ENCODE peak calls at places on chromosomes 12 and 14, in four cellular contexts. N is K562, V is HepG2, I is GM12878. M is an unnamed sample.

GRCh38 chr12:93645702-93646101 is 31.5 kb upstream of the CRADD start:
- DNase-seq in V (no peak), N (no peak), I (no peak), M (no peak)

GRCh38 chr12:27965411-27965810 is 7.1 kb downstream of the PTHLH start:
- DNase-seq in V (no peak), N (no peak), I (no peak), M (no peak)

GRCh38 chr12:120085920-120086319 is 30.6 kb downstream of the RAB35 start:
- DNase-seq in N (no peak), I (no peak), V (no peak), M (no peak)

GRCh38 chr12:21643758-21644157 is 13.9 kb downstream of the LDHB start:
- DNase-seq in I (no peak), V (no peak), N (no peak), M (no peak)

GRCh38 chr12:83573676-83574075 is 887.0 kb downstream of the TMTC2 start:
- DNase-seq in N (peak), V (no peak), I (no peak), M (no peak)

GRCh38 chr14:90797919-90798318 is 18.3 kb downstream of the TTC7B start:
- DNase-seq in N (no peak), V (no peak), I (no peak), M (no peak)

GRCh38 chr12:118060301-118061010 is 523 bp downstream of the WSB2 start:
- DNase-seq in N (peak), V (no peak), I (no peak), M (peak)

GRCh38 chr14:33062476-33062875 is 123.8 kb downstream of the NPAS3 start:
- DNase-seq in N (no peak), V (no peak), I (no peak), M (no peak)

GRCh38 chr12:55693323-55694187 is 14.1 kb downstream of the ITGA7 start:
- DNase-seq in I (no peak), V (no peak), N (no peak), M (no peak)

GRCh38 chr12:112841891-112842290 is 50.3 kb downstream of the RPH3A start:
- DNase-seq in V (no peak), N (no peak), I (no peak), M (no peak)

GRCh38 chr12:112734859-112735258 is 56.7 kb upstream of the RPH3A start:
- DNase-seq in I (no peak), V (no peak), N (no peak), M (no peak)

GRCh38 chr14:32201196-32201815 is 539 bp upstream of the RNU6-7 start:
- DNase-seq in N (peak), I (no peak), V (peak), M (peak)

GRCh38 chr14:73295198-73295796 is 58.0 kb downstream of the PAPLN start:
- DNase-seq in V (peak), N (peak), I (no peak), M (no peak)

GRCh38 chr12:2897418-2897817 is 6.7 kb downstream of the TULP3 start:
- DNase-seq in V (no peak), N (no peak), I (no peak), M (no peak)

GRCh38 chr12:40238221-40238902 is 13.6 kb downstream of the LRRK2 start:
- DNase-seq in V (no peak), N (no peak), I (no peak), M (no peak)

GRCh38 chr14:35229495-35230089 is 62.6 kb upstream of the PSMA6 start:
- DNase-seq in V (peak), N (peak), I (no peak), M (no peak)

GRCh38 chr14:41636492-41637392 is 30.1 kb downstream of the LRFN5 start:
- DNase-seq in V (peak), N (no peak), I (no peak), M (no peak)

GRCh38 chr12:53096089-53096741 is 1.3 kb upstream of the IGFBP6 start:
- DNase-seq in N (no peak), V (no peak), I (no peak), M (peak)

GRCh38 chr14:74504412-74504811 is 10.8 kb downstream of the ISCA2 start:
- DNase-seq in N (no peak), I (no peak), V (no peak), M (no peak)

GRCh38 chr12:79844693-79845092 is 90.2 kb downstream of the PPP1R12A start:
- DNase-seq in V (peak), I (no peak), N (peak), M (no peak)
- TF ChIP-seq CREM in V (no peak), I (no peak), N (no peak), M (no peak)

GRCh38 chr12:103814436-103814835 is 26.6 kb downstream of the NT5DC3 start:
- DNase-seq in I (no peak), V (no peak), N (no peak), M (no peak)

GRCh38 chr12:103811791-103812190 is 29.2 kb downstream of the NT5DC3 start:
- DNase-seq in N (no peak), I (no peak), V (no peak), M (no peak)

GRCh38 chr12:103813426-103813825 is 27.6 kb downstream of the NT5DC3 start:
- DNase-seq in N (no peak), V (no peak), I (no peak), M (no peak)

GRCh38 chr12:103812789-103813188 is 28.2 kb downstream of the NT5DC3 start:
- DNase-seq in N (no peak), I (no peak), V (no peak), M (no peak)

DNA sequence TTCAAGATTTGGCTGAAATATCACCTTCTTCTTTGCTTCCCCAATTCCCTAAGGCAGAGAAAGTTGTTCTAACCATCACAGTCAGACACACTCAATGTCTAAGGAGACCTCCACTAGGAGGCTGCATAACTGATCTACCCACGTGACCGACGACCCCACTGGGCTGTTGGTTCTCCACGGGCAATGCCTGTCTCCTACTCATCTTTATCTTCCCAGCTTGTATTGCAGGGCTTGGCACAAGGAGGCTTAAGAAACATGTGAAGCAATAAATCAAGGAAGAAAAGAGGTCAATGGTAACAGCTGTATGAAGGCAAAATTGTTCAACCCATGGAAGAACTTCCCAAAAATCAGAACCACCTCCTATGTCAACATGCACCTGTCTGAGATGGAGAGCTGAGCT is 27.1 kb downstream of the NT5DC3 start:
- DNase-seq in V (no peak), N (no peak), I (no peak), M (no peak)
- TF ChIP-seq CREM in V (no peak), N (no peak), I (no peak), M (no peak)

DNA sequence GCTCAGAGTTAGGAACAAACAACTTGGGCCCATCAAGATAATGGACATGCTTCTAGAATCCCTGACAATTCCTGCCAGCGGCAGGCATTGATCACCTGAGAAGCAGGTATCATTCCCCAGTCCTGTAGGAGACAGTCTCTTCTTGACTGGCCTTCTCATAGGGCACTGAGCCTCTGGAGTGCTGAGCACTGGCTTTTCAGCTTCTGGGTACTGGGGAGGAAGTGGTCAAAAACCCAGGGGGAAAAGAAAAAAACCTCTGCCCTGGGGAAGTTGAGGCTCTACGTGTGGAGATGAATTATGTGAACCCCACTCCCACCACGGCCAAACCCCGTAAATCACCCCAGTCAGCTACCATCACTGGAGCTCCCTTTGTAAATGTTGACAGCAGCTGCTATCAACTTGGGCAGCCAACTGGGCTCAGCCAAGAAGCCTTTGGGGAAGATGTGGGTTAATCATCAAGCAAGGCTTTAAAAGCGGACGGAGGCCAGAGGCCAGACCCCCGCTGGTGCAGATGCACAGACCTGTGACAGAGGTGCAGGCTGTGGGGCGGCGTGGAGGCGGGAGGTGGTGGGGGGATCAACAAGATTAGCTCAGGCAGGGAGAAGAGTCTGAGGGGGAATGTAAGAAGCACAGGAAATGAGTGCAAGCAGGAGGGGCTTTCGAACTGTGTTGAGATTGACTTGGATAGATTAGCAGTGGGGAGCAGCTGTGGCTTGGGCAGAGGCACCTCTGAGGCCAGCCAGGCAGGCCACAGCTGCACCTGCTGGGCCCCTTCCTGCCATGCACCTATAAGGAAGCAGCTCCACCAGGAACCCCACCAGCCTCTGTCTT is 105.4 kb upstream of the HIF1A start:
- DNase-seq in V (no peak), I (no peak), N (no peak), M (peak)
- TF ChIP-seq CREM in V (no peak), I (no peak), N (no peak), M (no peak)

GRCh38 chr14:103279129-103280025 is 54.7 kb upstream of the EIF5 start:
- DNase-seq in N (no peak), V (no peak), I (no peak), M (peak)

GRCh38 chr14:103275000-103275399 is 59.0 kb upstream of the EIF5 start:
- DNase-seq in N (no peak), I (no peak), V (no peak), M (no peak)

GRCh38 chr14:103271189-103271588 is 62.8 kb upstream of the EIF5 start:
- DNase-seq in N (no peak), I (no peak), V (no peak), M (no peak)

GRCh38 chr14:103273145-103273846 is 60.7 kb upstream of the EIF5 start:
- DNase-seq in I (no peak), V (no peak), N (no peak), M (peak)

DNA sequence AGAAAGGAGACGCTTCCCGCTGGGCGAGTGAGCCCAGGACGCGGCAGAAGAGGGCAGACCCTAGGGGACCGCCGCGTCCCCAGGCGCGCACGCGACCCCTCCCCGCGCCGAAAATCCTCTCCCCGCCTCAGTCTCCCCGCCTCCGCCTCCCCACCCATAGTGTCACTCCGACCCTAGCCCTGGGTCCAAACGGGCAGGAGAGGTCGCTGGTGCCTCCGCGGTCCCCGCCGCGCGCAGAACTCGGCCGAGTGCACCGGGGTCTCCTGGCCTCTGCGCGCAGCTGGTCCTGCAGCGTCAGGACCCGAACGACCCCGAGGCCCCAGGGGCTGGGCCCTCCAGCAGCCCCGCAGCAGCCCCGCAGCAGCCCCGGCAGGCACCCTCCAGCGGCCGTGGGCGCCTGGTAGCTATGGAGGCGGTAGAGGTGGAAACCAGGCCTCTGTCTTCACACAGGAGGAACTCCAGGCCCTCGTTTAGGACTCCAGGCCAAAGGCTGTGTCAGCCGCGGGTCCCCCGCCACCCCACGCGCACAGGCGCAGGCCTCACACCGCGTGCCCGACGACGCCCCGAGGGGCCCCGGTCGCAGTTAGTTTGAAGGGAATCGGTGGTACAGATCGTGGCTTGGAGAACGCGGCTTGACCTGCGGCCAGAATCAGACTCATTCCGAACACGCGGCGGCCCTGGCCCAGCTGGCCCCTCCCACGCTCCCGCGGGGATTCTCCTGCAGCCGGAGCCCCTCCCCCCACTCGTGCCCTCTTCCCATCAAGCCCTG is 60.0 kb upstream of the EIF5 start:
- DNase-seq in I (no peak), N (no peak), V (no peak), M (peak)
- TF ChIP-seq CREM in I (no peak), N (no peak), V (no peak), M (no peak)

GRCh38 chr12:5904969-5905368 is 40.1 kb downstream of the ANO2 start:
- DNase-seq in V (no peak), N (no peak), I (no peak), M (no peak)
- TF ChIP-seq CREM in V (no peak), N (no peak), I (no peak), M (no peak)

GRCh38 chr14:29652586-29652985 is 275.1 kb downstream of the PRKD1 start:
- DNase-seq in N (no peak), I (no peak), V (no peak), M (no peak)

GRCh38 chr14:29650554-29651269 is 276.9 kb downstream of the PRKD1 start:
- DNase-seq in N (peak), I (no peak), V (no peak), M (no peak)

GRCh38 chr14:29648045-29648444 is 279.6 kb downstream of the PRKD1 start:
- DNase-seq in V (no peak), N (no peak), I (no peak), M (no peak)

GRCh38 chr14:29645117-29645516 is 282.5 kb downstream of the PRKD1 start:
- DNase-seq in V (no peak), I (no peak), N (peak), M (no peak)

DNA sequence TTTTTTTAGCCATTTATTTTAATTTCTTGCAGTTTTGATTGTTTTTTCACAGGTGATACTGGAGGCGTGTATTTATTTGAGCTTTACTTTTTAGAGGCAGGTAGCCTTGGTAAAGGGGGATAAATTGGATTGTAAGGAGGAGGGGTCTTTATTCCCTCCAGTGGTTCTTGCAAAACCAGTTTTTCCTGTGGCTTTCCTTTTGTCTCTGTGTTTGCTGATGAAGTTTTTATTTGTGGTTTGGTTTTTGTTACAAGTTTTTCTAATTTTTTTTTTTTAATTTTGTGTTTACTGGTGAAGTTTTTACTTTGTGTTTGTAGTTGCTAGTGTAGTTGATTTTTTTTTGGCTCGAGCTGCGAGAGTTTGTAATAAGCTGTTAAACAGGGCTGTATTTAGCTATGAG is 278.5 kb downstream of the PRKD1 start:
- DNase-seq in I (no peak), V (no peak), N (no peak), M (no peak)
- TF ChIP-seq CREM in I (no peak), V (no peak), N (no peak), M (no peak)

GRCh38 chr12:26808766-26809460 is 24.1 kb downstream of the ITPR2 start:
- DNase-seq in N (no peak), V (no peak), I (no peak), M (no peak)

GRCh38 chr12:26813812-26814211 is 19.2 kb downstream of the ITPR2 start:
- DNase-seq in N (no peak), V (no peak), I (no peak), M (no peak)

GRCh38 chr12:26807292-26807691 is 25.7 kb downstream of the ITPR2 start:
- DNase-seq in N (no peak), V (no peak), I (no peak), M (no peak)

GRCh38 chr12:26809611-26810298 is 23.2 kb downstream of the ITPR2 start:
- DNase-seq in N (no peak), V (no peak), I (no peak), M (no peak)

DNA sequence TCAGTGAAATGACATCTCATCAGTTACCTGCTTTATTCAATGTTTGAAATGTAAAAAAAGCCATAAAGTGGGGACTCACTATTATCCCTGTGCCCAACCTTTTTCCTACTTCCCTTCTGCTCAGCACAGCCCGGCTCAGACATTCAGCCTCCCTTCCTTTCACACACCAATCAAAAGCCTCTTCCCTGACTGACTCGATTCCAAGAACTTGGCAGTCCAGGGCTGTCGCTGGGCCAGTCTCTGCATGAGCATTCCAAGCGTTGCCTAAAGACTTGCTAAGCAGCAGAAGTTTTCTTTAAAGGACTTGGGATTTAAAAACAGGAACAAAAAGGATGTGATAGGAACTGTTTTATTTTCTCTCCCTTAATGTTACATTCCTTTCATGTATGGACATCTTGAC is 22.7 kb downstream of the ITPR2 start:
- DNase-seq in I (no peak), N (no peak), V (no peak), M (peak)
- TF ChIP-seq CREM in I (no peak), N (no peak), V (no peak), M (no peak)

DNA sequence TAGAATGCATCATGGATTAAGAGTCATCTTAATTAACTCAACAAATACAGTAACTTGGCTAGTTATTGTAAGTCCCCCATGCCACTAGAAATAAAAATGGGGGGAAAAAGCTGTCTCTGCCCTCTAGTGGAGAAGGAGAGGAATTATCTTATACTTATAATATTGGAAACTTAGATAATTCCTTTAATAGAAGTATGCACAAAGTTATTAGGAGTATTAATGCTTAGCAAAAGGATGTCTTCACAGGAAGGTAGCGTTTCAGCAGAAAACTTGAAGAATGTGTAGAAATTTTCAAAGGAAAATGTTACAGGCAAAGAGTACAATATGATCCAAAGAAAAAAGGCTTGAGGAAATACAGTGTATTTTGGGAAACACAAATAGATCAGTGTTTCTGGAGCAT is 19.8 kb downstream of the OR5AU1 start:
- DNase-seq in I (no peak), N (no peak), V (peak), M (no peak)
- TF ChIP-seq CREM in I (no peak), N (no peak), V (no peak), M (no peak)